ENCODE peak calls at places on chromosome 11, in ten cellular contexts. M is GM12891, I is HCT116, R is right lobe of liver, L is body of pancreas, D is lower leg skin, Y is sigmoid colon, J is heart left ventricle, B is ovary, X is stomach. Q is an unnamed sample.
A peak's percentile ranks its signal among the peaks of the same experiment; 100 is the strongest.

GRCh38 chr11:102341844-102342318 is 5.1 kb upstream of the BIRC2 start:
- DNase-seq in M (no peak), I (peak; percentile 89), X (peak; percentile 77), J (peak; percentile 74), L (peak; percentile 82), R (peak; percentile 87), B (peak; percentile 81), Y (peak; percentile 89), D (peak; percentile 87), Q (no peak)

GRCh38 chr11:122642971-122643370 is 12.6 kb upstream of the UBASH3B start:
- DNase-seq in I (no peak), B (no peak), X (no peak), R (no peak), J (no peak), Y (no peak), L (no peak), D (no peak), M (no peak), Q (no peak)

GRCh38 chr11:115699733-115700132 is 195.5 kb upstream of the CADM1 start:
- DNase-seq in J (peak; percentile 28), M (no peak), B (no peak), I (no peak), R (no peak), L (no peak), D (no peak), Y (peak; percentile 82), X (no peak), Q (no peak)

GRCh38 chr11:6273188-6273587 is 13.6 kb downstream of the CCKBR start:
- DNase-seq in M (no peak), R (no peak), Y (no peak), I (no peak), L (no peak), B (no peak), D (no peak), X (no peak), J (no peak), Q (no peak)

GRCh38 chr11:2580444-2581050 is 119.2 kb downstream of the KCNQ1OT1 start:
- DNase-seq in X (peak; percentile 18), J (no peak), M (no peak), B (peak; percentile 15), D (no peak), L (peak; percentile 8), R (peak; percentile 37), Y (peak; percentile 64), I (no peak), Q (no peak)

GRCh38 chr11:1561955-1562354 is 10.1 kb downstream of the DUSP8 start:
- DNase-seq in D (no peak), R (no peak), I (no peak), M (no peak), J (no peak), Y (no peak), B (no peak), L (no peak), X (no peak), Q (no peak)

GRCh38 chr11:14119357-14119756 is 156.8 kb downstream of the SPON1 start:
- DNase-seq in M (no peak), X (no peak), J (no peak), R (no peak), Y (no peak), D (no peak), B (no peak), L (no peak), I (no peak), Q (no peak)

GRCh38 chr11:32400670-32401369 is 34.5 kb downstream of the WT1 start:
- DNase-seq in L (no peak), Y (no peak), R (no peak), D (no peak), X (no peak), I (no peak), M (no peak), B (no peak), J (no peak), Q (no peak)

GRCh38 chr11:86799680-86800075 is 664 bp upstream of the PRSS23 start:
- DNase-seq in M (no peak), L (peak; percentile 12), X (no peak), J (no peak), D (no peak), B (peak; percentile 29), I (no peak), Y (peak; percentile 78), R (no peak), Q (no peak)

GRCh38 chr11:86802146-86802545 is 1.8 kb downstream of the PRSS23 start:
- DNase-seq in D (no peak), Y (no peak), M (no peak), L (no peak), R (no peak), B (no peak), X (no peak), I (no peak), J (no peak), Q (no peak)

GRCh38 chr11:86800956-86801264 is 568 bp downstream of the PRSS23 start:
- DNase-seq in Y (no peak), I (no peak), D (no peak), M (no peak), B (no peak), X (no peak), R (no peak), L (no peak), J (no peak), Q (no peak)

GRCh38 chr11:86798988-86799387 is 1.4 kb upstream of the PRSS23 start:
- DNase-seq in M (no peak), J (no peak), L (no peak), D (no peak), B (no peak), I (no peak), X (no peak), R (no peak), Y (no peak), Q (no peak)

DNA sequence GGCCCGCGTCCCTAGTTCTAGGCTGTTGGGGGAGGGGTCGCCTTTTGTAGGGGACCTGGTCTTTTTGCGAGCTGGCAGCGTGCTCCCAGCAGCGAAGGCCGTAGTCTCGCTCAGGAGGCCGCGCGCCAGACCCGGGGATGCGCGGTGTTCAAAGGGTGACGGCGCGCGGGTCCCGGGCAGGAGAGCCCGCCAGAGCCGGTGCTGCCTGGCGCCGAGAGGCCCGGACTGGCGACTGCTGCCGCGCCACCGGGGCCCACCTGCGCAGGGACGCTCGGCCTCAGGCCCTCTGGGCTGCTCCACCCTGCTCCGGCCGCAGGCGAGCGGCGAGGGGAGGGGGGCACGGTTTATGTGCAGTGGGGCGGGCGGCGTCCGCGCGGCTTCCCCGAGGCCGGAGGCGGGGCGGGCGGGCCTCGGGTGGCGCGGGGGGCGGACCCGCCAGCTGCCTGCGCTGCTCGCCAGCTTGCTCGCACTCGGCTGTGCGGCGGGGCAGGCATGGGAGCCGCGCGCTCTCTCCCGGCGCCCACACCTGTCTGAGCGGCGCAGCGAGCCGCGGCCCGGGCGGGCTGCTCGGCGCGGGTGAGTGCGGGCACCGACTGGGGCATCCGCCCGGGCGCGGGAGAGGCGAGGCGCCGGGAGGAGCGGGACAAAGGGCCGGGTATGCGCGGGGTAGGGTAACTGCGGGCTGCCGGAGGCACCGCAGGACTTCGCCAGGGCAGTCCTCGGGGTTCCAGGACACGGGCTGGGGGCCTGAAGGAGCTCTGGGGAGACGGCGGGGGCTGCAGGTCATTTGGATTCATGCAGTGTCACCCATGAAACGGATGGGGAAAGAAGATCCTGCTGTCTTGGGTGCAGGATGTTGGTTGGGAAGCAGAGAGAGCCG is at the start of gene PRSS23:
- DNase-seq in J (peak; percentile 70), I (no peak), M (peak; percentile 41), X (peak; percentile 74), R (peak; percentile 63), B (peak; percentile 65), D (no peak), Y (peak; percentile 88), L (peak; percentile 71), Q (peak; percentile 38)
- TF ChIP-seq POLR2A in J (no peak), I (peak; percentile 53), M (no peak), X (no peak), R (peak; percentile 62), B (no peak), D (no peak), Y (peak; percentile 43), L (peak; percentile 61), Q (peak; percentile 84)

GRCh38 chr11:116851631-116852030 is 14.2 kb upstream of the APOA1 start:
- DNase-seq in Y (no peak), L (no peak), I (no peak), M (no peak), J (no peak), X (no peak), D (no peak), R (no peak), B (no peak), Q (no peak)

GRCh38 chr11:116852261-116853125 is 15.1 kb upstream of the APOA1 start:
- DNase-seq in Y (no peak), D (no peak), J (no peak), B (peak; percentile 50), L (no peak), M (no peak), X (no peak), I (no peak), R (no peak), Q (no peak)

GRCh38 chr11:116856423-116856822 is 19.0 kb upstream of the APOA1 start:
- DNase-seq in J (no peak), M (no peak), Y (no peak), R (no peak), I (no peak), D (no peak), X (no peak), B (no peak), L (no peak), Q (no peak)

GRCh38 chr11:116855413-116855812 is 18.0 kb upstream of the APOA1 start:
- DNase-seq in R (no peak), D (no peak), X (no peak), Y (no peak), I (no peak), M (no peak), J (no peak), L (no peak), B (no peak), Q (no peak)

DNA sequence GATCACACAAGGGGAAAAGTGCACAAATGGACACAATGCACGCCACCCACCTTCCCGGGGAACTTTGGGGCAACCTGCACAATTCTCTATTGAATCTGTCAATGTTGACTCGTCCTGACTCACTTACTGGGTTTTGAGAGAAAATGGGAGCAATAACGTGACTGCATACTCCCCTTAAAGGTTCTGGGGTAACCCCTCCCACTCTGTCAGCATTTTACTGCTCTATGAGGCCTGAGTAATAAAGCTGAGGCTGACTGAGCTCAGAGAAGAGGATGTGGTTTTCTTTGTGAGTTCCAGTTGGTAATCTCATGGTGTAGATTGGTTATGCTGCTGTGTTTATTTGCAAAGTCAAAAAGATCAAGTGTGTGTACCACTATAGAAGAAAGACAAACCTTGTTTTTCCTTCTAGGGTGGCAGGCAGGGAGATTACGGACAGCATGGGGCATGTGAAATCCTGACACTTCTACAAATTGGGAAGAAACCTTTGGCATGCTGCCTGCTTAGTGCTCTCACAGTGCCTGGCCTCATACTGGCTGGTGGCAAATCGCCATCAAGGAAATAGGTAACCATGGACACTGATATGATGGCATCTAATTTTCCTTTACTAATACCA is 16.1 kb upstream of the APOA1 start:
- DNase-seq in B (no peak), D (no peak), Y (no peak), L (no peak), M (peak; percentile 73), X (peak; percentile 53), I (peak; percentile 34), J (no peak), R (no peak), Q (peak; percentile 66)
- TF ChIP-seq POLR2A in B (no peak), D (no peak), Y (no peak), L (no peak), M (peak; percentile 41), X (no peak), I (no peak), J (no peak), R (no peak), Q (no peak)

DNA sequence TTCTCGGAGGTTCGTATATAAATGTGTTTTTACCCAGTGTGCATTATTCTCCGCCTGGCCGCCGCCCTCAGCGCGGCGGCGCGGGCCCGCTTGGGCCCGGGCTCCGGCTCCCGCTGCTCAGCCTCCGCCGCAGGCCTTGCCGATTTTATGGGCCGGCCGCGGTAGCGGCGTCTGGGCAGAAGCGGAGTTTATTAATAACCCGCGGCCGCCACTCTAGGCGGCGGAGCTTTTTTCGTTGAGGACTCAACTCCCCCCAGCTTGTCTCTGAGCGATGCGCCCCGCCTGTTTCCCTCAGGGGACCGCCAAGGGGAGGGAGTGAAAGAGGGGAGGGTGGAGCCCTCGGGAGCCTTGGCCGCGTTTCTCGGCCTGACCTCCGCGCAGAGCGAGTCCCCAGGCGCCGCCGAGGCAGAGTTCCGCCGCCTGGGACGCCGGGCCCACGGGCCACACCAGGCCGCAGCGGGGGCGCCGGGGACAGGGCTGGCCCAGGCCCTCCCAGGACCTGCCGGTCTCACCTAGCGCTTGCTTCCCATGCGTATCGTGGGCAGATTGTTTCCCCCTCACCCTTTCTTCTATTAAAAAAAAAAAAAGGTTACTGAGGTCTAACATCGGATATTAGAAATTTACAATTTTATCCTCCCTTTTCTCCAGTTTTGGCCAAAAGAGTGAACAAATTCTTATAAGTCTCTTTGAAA is 402 bp downstream of the ZNF143 start:
- DNase-seq in Y (peak; percentile 96), X (peak; percentile 83), L (peak; percentile 86), J (peak; percentile 94), R (peak; percentile 91), D (peak; percentile 82), M (peak; percentile 71), B (peak; percentile 91), I (no peak), Q (peak; percentile 75)
- TF ChIP-seq POLR2A in Y (peak; percentile 89), X (no peak), L (peak; percentile 96), J (peak; percentile 56), R (peak; percentile 96), D (no peak), M (peak; percentile 76), B (peak; percentile 83), I (peak; percentile 97), Q (peak; percentile 55)

GRCh38 chr11:87061766-87062165 is 24.0 kb downstream of the TMEM135 start:
- DNase-seq in M (no peak), R (no peak), L (no peak), Y (no peak), I (no peak), B (no peak), X (no peak), J (no peak), D (no peak), Q (no peak)

GRCh38 chr11:87059596-87059995 is 21.9 kb downstream of the TMEM135 start:
- DNase-seq in M (no peak), X (no peak), B (no peak), L (no peak), I (no peak), R (no peak), Y (no peak), D (no peak), J (no peak), Q (no peak)

GRCh38 chr11:87056091-87056490 is 18.4 kb downstream of the TMEM135 start:
- DNase-seq in L (no peak), M (no peak), R (no peak), B (no peak), X (no peak), I (no peak), Y (no peak), D (no peak), J (no peak), Q (no peak)

GRCh38 chr11:87057749-87058148 is 20.0 kb downstream of the TMEM135 start:
- DNase-seq in R (no peak), X (no peak), D (no peak), M (no peak), B (no peak), L (no peak), I (no peak), Y (no peak), J (no peak), Q (no peak)
- TF ChIP-seq POLR2A in R (no peak), X (no peak), D (no peak), M (no peak), B (no peak), L (no peak), I (no peak), Y (no peak), J (no peak), Q (no peak)

Q was measured in H54.